ENCODE peak calls at places on chromosome X, in four cellular contexts. One of them, this sample, is unnamed. For H3K27me3, the result is how much of the 10 kb centered on the place peaks cover.

GRCh38 chrX:132226169-132226568 is 6.9 kb upstream of the RAP2C start:
- DNase-seq in astrocyte: no peak
- DNase-seq in CD8-positive, alpha-beta memory T cell: no peak
- DNase-seq in body of pancreas: no peak
- DNase-seq in this sample: no peak

GRCh38 chrX:153598541-153599191 is at the start of gene CCNQ:
- DNase-seq in astrocyte: no peak
- DNase-seq in body of pancreas: peak
- DNase-seq in CD8-positive, alpha-beta memory T cell: no peak
- DNase-seq in this sample: no peak

GRCh38 chrX:10722804-10723364 is 102.5 kb upstream of the MID1 start:
- DNase-seq in astrocyte: peak
- DNase-seq in body of pancreas: peak
- DNase-seq in CD8-positive, alpha-beta memory T cell: no peak
- DNase-seq in this sample: no peak

GRCh38 chrX:46649421-46650260 is 76.1 kb downstream of the CHST7 start:
- DNase-seq in astrocyte: no peak
- DNase-seq in CD8-positive, alpha-beta memory T cell: no peak
- DNase-seq in body of pancreas: peak
- DNase-seq in this sample: no peak

GRCh38 chrX:112513154-112513553 is 166.6 kb downstream of the LHFPL1 start:
- DNase-seq in astrocyte: peak
- DNase-seq in body of pancreas: no peak
- DNase-seq in CD8-positive, alpha-beta memory T cell: no peak
- DNase-seq in this sample: no peak

GRCh38 chrX:5936438-5936837 is 292.2 kb downstream of the NLGN4X start:
- DNase-seq in CD8-positive, alpha-beta memory T cell: no peak
- DNase-seq in astrocyte: peak
- DNase-seq in body of pancreas: no peak
- DNase-seq in this sample: no peak

GRCh38 chrX:23501974-23502373 is 165.3 kb upstream of the PRDX4 start:
- DNase-seq in body of pancreas: peak
- DNase-seq in astrocyte: no peak
- DNase-seq in CD8-positive, alpha-beta memory T cell: no peak
- DNase-seq in this sample: no peak

GRCh38 chrX:154123241-154124219 is 20.5 kb upstream of the OPN1LW start:
- DNase-seq in astrocyte: no peak
- DNase-seq in CD8-positive, alpha-beta memory T cell: no peak
- DNase-seq in body of pancreas: peak
- DNase-seq in this sample: no peak

GRCh38 chrX:97629597-97629985 is 745.9 kb downstream of the RPA4 start:
- DNase-seq in astrocyte: no peak
- DNase-seq in body of pancreas: no peak
- DNase-seq in CD8-positive, alpha-beta memory T cell: no peak
- DNase-seq in this sample: no peak

GRCh38 chrX:40091691-40092421 is 5.9 kb downstream of the BCOR start:
- DNase-seq in astrocyte: no peak
- DNase-seq in CD8-positive, alpha-beta memory T cell: no peak
- DNase-seq in body of pancreas: no peak
- DNase-seq in this sample: no peak
- H3K27me3 ChIP-seq in astrocyte: under half
- H3K27me3 ChIP-seq in CD8-positive, alpha-beta memory T cell: under half
- H3K27me3 ChIP-seq in body of pancreas: under half
- H3K27me3 ChIP-seq in this sample: under half

GRCh38 chrX:66150188-66150587 is 13.9 kb upstream of the HEPH start:
- DNase-seq in CD8-positive, alpha-beta memory T cell: no peak
- DNase-seq in body of pancreas: no peak
- DNase-seq in astrocyte: peak
- DNase-seq in this sample: no peak

GRCh38 chrX:66144258-66144657 is 19.8 kb upstream of the HEPH start:
- DNase-seq in astrocyte: no peak
- DNase-seq in body of pancreas: no peak
- DNase-seq in CD8-positive, alpha-beta memory T cell: no peak
- DNase-seq in this sample: no peak

GRCh38 chrX:66149519-66149918 is 14.5 kb upstream of the HEPH start:
- DNase-seq in CD8-positive, alpha-beta memory T cell: no peak
- DNase-seq in body of pancreas: no peak
- DNase-seq in astrocyte: no peak
- DNase-seq in this sample: no peak
- H3K27me3 ChIP-seq in CD8-positive, alpha-beta memory T cell: under half
- H3K27me3 ChIP-seq in body of pancreas: under half
- H3K27me3 ChIP-seq in astrocyte: under half
- H3K27me3 ChIP-seq in this sample: under half

DNA sequence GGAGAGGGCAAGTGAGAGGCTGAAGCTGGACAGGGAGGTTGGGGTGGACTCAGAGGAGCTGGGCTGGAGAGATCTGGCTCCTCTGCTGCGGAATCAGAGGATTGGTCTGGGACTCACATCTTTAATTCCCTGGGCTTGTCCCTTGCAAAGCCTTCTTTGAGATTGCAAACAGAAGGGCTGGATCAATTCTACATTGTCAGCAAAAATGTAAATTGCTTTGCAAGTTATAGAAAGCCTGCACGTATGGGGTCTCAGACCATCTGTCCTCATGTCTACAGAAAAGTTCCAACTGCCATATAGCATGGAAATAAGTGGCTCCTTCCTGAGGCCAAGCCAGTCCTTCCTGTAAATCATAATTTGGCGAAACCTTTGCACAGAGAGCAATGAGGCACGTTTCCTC is 449.6 kb downstream of the UBE2NL start:
- DNase-seq in body of pancreas: no peak
- DNase-seq in CD8-positive, alpha-beta memory T cell: no peak
- DNase-seq in astrocyte: no peak
- DNase-seq in this sample: no peak
- H3K27me3 ChIP-seq in body of pancreas: under half
- H3K27me3 ChIP-seq in CD8-positive, alpha-beta memory T cell: under half
- H3K27me3 ChIP-seq in astrocyte: under half
- H3K27me3 ChIP-seq in this sample: under half

GRCh38 chrX:35773958-35774564 is 24.1 kb upstream of the MAGEB16 start:
- DNase-seq in CD8-positive, alpha-beta memory T cell: no peak
- DNase-seq in body of pancreas: no peak
- DNase-seq in astrocyte: no peak
- DNase-seq in this sample: no peak
- H3K27me3 ChIP-seq in CD8-positive, alpha-beta memory T cell: under half
- H3K27me3 ChIP-seq in body of pancreas: under half
- H3K27me3 ChIP-seq in astrocyte: under half
- H3K27me3 ChIP-seq in this sample: under half

GRCh38 chrX:146054311-146054710 is 236.7 kb downstream of the SLITRK2 start:
- DNase-seq in body of pancreas: no peak
- DNase-seq in CD8-positive, alpha-beta memory T cell: no peak
- DNase-seq in astrocyte: no peak
- DNase-seq in this sample: no peak

GRCh38 chrX:146056511-146057081 is 239.0 kb downstream of the SLITRK2 start:
- DNase-seq in astrocyte: no peak
- DNase-seq in body of pancreas: no peak
- DNase-seq in CD8-positive, alpha-beta memory T cell: no peak
- DNase-seq in this sample: no peak

DNA sequence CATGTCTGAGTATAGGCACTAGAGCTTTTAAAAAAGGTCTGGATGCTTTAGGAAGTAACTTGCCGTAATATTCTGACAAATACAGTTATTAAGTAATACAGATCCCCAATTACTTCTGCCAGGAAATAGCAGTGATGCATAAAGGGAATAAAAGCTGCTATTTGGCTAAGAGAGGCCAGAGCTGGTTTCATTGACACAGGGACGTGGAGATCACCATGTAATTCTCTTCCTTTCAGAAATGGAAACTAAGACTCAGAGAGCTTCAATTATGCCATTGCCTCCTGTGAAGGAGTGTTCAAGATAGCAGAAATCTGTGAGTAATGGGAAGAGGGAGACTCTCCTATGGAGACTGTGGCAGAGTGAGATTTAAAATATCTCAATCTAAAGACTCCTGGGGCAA is 238.1 kb downstream of the SLITRK2 start:
- DNase-seq in astrocyte: no peak
- DNase-seq in body of pancreas: no peak
- DNase-seq in CD8-positive, alpha-beta memory T cell: no peak
- DNase-seq in this sample: no peak
- H3K27me3 ChIP-seq in astrocyte: under half
- H3K27me3 ChIP-seq in body of pancreas: under half
- H3K27me3 ChIP-seq in CD8-positive, alpha-beta memory T cell: under half
- H3K27me3 ChIP-seq in this sample: under half